ENCODE peak calls at places on chromosomes 7 and 10, in six cellular contexts. One of them, this sample, is unnamed.

GRCh38 chr7:92785923-92786322 is 50.5 kb downstream of the CDK6 start:
- DNase-seq in body of pancreas: no peak
- DNase-seq in transverse colon: no peak
- DNase-seq in GM12892: no peak
- DNase-seq in spleen: no peak
- DNase-seq in heart left ventricle: no peak
- DNase-seq in this sample: no peak

GRCh38 chr7:4123823-4124222 is 558.3 kb upstream of the FOXK1 start:
- DNase-seq in spleen: peak; percentile 62
- DNase-seq in body of pancreas: no peak
- DNase-seq in transverse colon: no peak
- DNase-seq in GM12892: no peak
- DNase-seq in heart left ventricle: no peak
- DNase-seq in this sample: no peak

GRCh38 chr10:32065871-32066270 is 9.6 kb upstream of the KIF5B start:
- DNase-seq in body of pancreas: no peak
- DNase-seq in transverse colon: no peak
- DNase-seq in GM12892: no peak
- DNase-seq in spleen: no peak
- DNase-seq in heart left ventricle: no peak
- DNase-seq in this sample: no peak

GRCh38 chr7:43879477-43879876 is 10.2 kb upstream of the MRPS24 start:
- DNase-seq in body of pancreas: no peak
- DNase-seq in heart left ventricle: no peak
- DNase-seq in transverse colon: no peak
- DNase-seq in GM12892: no peak
- DNase-seq in spleen: no peak
- DNase-seq in this sample: peak; percentile 77

GRCh38 chr7:16270844-16271243 is 150.5 kb downstream of the CRPPA start:
- DNase-seq in body of pancreas: no peak
- DNase-seq in spleen: no peak
- DNase-seq in transverse colon: no peak
- DNase-seq in heart left ventricle: no peak
- DNase-seq in GM12892: no peak
- DNase-seq in this sample: no peak

GRCh38 chr7:157684157-157684595 is 347.4 kb downstream of the DNAJB6 start:
- DNase-seq in body of pancreas: no peak
- DNase-seq in heart left ventricle: no peak
- DNase-seq in spleen: no peak
- DNase-seq in transverse colon: no peak
- DNase-seq in GM12892: no peak
- DNase-seq in this sample: no peak

GRCh38 chr7:108145401-108145800 is 15.2 kb upstream of the LAMB4 start:
- DNase-seq in transverse colon: no peak
- DNase-seq in spleen: no peak
- DNase-seq in heart left ventricle: no peak
- DNase-seq in GM12892: no peak
- DNase-seq in body of pancreas: no peak
- DNase-seq in this sample: no peak

GRCh38 chr7:100396421-100396982 is 23.2 kb downstream of the PILRA start:
- DNase-seq in GM12892: peak; percentile 41
- DNase-seq in body of pancreas: no peak
- DNase-seq in heart left ventricle: no peak
- DNase-seq in spleen: no peak
- DNase-seq in transverse colon: peak; percentile 41
- DNase-seq in this sample: no peak

GRCh38 chr10:71279590-71280170 is 39.4 kb upstream of the SLC29A3 start:
- DNase-seq in GM12892: no peak
- DNase-seq in heart left ventricle: no peak
- DNase-seq in body of pancreas: no peak
- DNase-seq in spleen: no peak
- DNase-seq in transverse colon: no peak
- DNase-seq in this sample: no peak

GRCh38 chr7:73809454-73810090 is 21.2 kb upstream of the CLDN4 start:
- DNase-seq in transverse colon: peak; percentile 91
- DNase-seq in spleen: peak; percentile 56
- DNase-seq in heart left ventricle: no peak
- DNase-seq in GM12892: no peak
- DNase-seq in body of pancreas: no peak
- DNase-seq in this sample: no peak

GRCh38 chr10:72834183-72834825 is 59.2 kb upstream of the OIT3 start:
- DNase-seq in transverse colon: no peak
- DNase-seq in spleen: no peak
- DNase-seq in body of pancreas: peak; percentile 42
- DNase-seq in GM12892: no peak
- DNase-seq in heart left ventricle: no peak
- DNase-seq in this sample: peak; percentile 80

GRCh38 chr7:99459087-99459486 is 6.9 kb downstream of the ATP5MF start:
- DNase-seq in GM12892: no peak
- DNase-seq in heart left ventricle: no peak
- DNase-seq in transverse colon: no peak
- DNase-seq in body of pancreas: no peak
- DNase-seq in spleen: no peak
- DNase-seq in this sample: peak; percentile 17

GRCh38 chr7:140230517-140230861 is 53.7 kb upstream of the KDM7A start:
- DNase-seq in GM12892: no peak
- DNase-seq in heart left ventricle: peak; percentile 67
- DNase-seq in transverse colon: peak; percentile 75
- DNase-seq in spleen: peak; percentile 97
- DNase-seq in body of pancreas: no peak
- DNase-seq in this sample: no peak

GRCh38 chr7:73359746-73360375 is 31.9 kb downstream of the FKBP6 start:
- DNase-seq in heart left ventricle: no peak
- DNase-seq in transverse colon: no peak
- DNase-seq in spleen: no peak
- DNase-seq in body of pancreas: no peak
- DNase-seq in GM12892: no peak
- DNase-seq in this sample: no peak

DNA sequence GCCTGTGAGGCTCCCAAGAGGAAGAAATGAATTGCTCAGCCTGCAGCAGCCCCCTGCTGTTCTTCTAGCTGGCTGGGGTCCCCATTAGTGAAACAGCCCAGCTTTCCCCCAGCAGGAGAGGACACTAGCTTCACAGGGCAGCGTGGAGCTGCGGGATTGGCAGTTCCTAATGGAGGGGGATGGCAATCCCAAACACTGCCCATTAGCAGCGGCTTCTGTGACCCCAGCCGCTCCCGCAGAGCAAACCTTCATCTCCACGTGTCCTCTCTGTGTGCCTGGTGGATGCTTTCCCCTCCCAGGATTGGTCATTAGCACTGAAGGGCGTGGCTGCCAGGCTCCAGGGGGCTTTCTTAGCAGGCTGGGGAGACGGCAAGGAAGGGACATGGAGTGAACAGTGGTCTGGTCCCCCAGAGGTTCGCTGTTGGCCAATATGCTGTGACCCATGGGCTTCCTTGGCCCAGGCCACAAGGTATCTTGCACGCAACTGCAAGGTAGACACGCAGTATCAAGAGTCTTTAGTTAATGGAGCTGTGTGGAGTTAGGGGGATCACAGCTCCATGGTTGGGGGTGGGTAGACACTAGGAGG is 322.5 kb upstream of the ZMIZ1 start:
- DNase-seq in heart left ventricle: no peak
- DNase-seq in GM12892: no peak
- DNase-seq in transverse colon: no peak
- DNase-seq in spleen: no peak
- DNase-seq in body of pancreas: no peak
- DNase-seq in this sample: no peak
- TF ChIP-seq POLR2A in heart left ventricle: no peak
- TF ChIP-seq POLR2A in GM12892: no peak
- TF ChIP-seq POLR2A in transverse colon: no peak
- TF ChIP-seq POLR2A in spleen: no peak
- TF ChIP-seq POLR2A in body of pancreas: no peak
- TF ChIP-seq POLR2A in this sample: no peak

GRCh38 chr10:61903184-61903990 is 1.9 kb downstream of the ARID5B start:
- DNase-seq in body of pancreas: peak; percentile 52
- DNase-seq in heart left ventricle: peak; percentile 68
- DNase-seq in spleen: peak; percentile 95
- DNase-seq in GM12892: peak; percentile 39
- DNase-seq in transverse colon: peak; percentile 76
- DNase-seq in this sample: peak; percentile 69

GRCh38 chr10:61903991-61904350 is 2.5 kb downstream of the ARID5B start:
- DNase-seq in transverse colon: no peak
- DNase-seq in body of pancreas: no peak
- DNase-seq in spleen: no peak
- DNase-seq in heart left ventricle: no peak
- DNase-seq in GM12892: no peak
- DNase-seq in this sample: peak; percentile 59

GRCh38 chr10:61901829-61902447 is 439 bp downstream of the ARID5B start:
- DNase-seq in transverse colon: peak; percentile 41
- DNase-seq in spleen: no peak
- DNase-seq in body of pancreas: peak; percentile 17
- DNase-seq in heart left ventricle: no peak
- DNase-seq in GM12892: no peak
- DNase-seq in this sample: no peak

GRCh38 chr10:61900829-61901783 is at the start of gene ARID5B:
- DNase-seq in transverse colon: peak; percentile 74
- DNase-seq in heart left ventricle: peak; percentile 47
- DNase-seq in GM12892: no peak
- DNase-seq in spleen: no peak
- DNase-seq in body of pancreas: peak; percentile 43
- DNase-seq in this sample: peak; percentile 59

DNA sequence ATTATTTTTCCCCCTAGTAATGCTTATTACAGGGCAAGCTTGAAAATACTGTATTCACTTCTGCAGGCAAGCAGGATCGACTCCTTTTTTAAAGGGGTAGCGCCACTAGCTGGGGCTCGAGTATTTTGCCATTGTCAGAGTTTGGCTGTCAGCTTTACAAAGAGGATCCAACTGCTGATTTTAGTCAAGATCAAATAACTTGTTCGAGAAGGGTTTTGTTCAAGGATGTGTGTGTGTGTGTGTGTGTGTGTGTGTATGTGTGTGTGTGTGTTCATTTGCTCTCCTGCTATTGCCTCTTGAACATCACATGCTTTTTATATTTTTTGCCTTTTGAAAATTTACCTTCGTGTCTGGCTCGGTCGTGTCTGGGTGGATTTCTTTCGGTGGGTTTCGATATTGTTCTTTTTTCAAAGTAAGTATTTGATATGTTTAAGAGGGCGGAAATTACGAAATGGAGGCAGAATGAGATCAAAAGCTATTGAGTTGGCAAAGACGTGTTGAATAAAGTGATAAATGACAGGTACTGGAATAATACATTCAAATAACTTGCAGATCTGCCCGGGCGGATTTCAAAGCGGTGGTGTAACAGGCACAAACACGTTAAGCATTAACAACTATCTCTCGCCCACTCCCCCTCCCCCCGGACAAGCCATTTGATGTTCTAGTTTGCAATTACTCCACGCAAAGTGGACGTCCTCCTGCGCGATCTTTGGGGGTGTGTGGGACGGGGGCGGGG is 1.1 kb downstream of the ARID5B start:
- DNase-seq in spleen: no peak
- DNase-seq in GM12892: no peak
- DNase-seq in heart left ventricle: peak; percentile 37
- DNase-seq in transverse colon: peak; percentile 64
- DNase-seq in body of pancreas: peak; percentile 64
- DNase-seq in this sample: peak; percentile 84
- TF ChIP-seq POLR2A in spleen: no peak
- TF ChIP-seq POLR2A in GM12892: no peak
- TF ChIP-seq POLR2A in heart left ventricle: no peak
- TF ChIP-seq POLR2A in transverse colon: peak; percentile 32
- TF ChIP-seq POLR2A in body of pancreas: no peak
- TF ChIP-seq POLR2A in this sample: no peak

GRCh38 chr7:103296901-103297836 is at the start of gene PMPCB:
- DNase-seq in transverse colon: peak; percentile 97
- DNase-seq in body of pancreas: peak; percentile 97
- DNase-seq in heart left ventricle: peak; percentile 97
- DNase-seq in spleen: peak; percentile 99
- DNase-seq in GM12892: peak; percentile 68
- DNase-seq in this sample: peak; percentile 87
- TF ChIP-seq POLR2A in transverse colon: peak; percentile 44
- TF ChIP-seq POLR2A in body of pancreas: peak; percentile 18
- TF ChIP-seq POLR2A in heart left ventricle: no peak
- TF ChIP-seq POLR2A in spleen: no peak
- TF ChIP-seq POLR2A in GM12892: peak; percentile 81
- TF ChIP-seq POLR2A in this sample: no peak

GRCh38 chr7:137962875-137963507 is 38.9 kb downstream of the CREB3L2 start:
- DNase-seq in spleen: no peak
- DNase-seq in GM12892: no peak
- DNase-seq in transverse colon: no peak
- DNase-seq in body of pancreas: no peak
- DNase-seq in heart left ventricle: no peak
- DNase-seq in this sample: no peak

GRCh38 chr7:137964824-137965545 is 36.9 kb downstream of the CREB3L2 start:
- DNase-seq in body of pancreas: no peak
- DNase-seq in spleen: no peak
- DNase-seq in heart left ventricle: no peak
- DNase-seq in transverse colon: no peak
- DNase-seq in GM12892: no peak
- DNase-seq in this sample: no peak

GRCh38 chr7:137961200-137962177 is 40.4 kb downstream of the CREB3L2 start:
- DNase-seq in body of pancreas: no peak
- DNase-seq in heart left ventricle: peak; percentile 27
- DNase-seq in spleen: no peak
- DNase-seq in transverse colon: no peak
- DNase-seq in GM12892: no peak
- DNase-seq in this sample: no peak

GRCh38 chr7:137959987-137960386 is 41.9 kb downstream of the CREB3L2 start:
- DNase-seq in GM12892: no peak
- DNase-seq in spleen: no peak
- DNase-seq in body of pancreas: no peak
- DNase-seq in heart left ventricle: no peak
- DNase-seq in transverse colon: no peak
- DNase-seq in this sample: no peak

DNA sequence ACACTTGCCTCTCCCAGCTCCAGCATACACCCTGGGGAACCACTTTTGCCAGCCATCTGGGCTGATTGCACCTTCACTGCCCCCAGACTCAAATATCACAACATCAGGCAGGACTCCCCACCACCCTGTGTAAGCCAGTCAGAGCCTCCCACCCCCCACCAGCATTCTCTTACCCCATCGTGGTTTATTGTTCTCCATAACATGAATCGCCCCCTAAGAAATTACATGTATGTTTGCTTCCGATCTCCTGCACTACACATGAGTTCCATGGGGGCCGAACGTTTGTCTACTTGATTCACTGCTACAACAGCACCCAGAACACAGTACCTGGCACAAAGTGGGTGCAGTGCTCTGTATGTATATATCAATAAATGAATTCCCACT is 39.4 kb downstream of the CREB3L2 start:
- DNase-seq in body of pancreas: no peak
- DNase-seq in heart left ventricle: no peak
- DNase-seq in transverse colon: no peak
- DNase-seq in GM12892: no peak
- DNase-seq in spleen: no peak
- DNase-seq in this sample: no peak
- TF ChIP-seq POLR2A in body of pancreas: no peak
- TF ChIP-seq POLR2A in heart left ventricle: no peak
- TF ChIP-seq POLR2A in transverse colon: no peak
- TF ChIP-seq POLR2A in GM12892: no peak
- TF ChIP-seq POLR2A in spleen: no peak
- TF ChIP-seq POLR2A in this sample: no peak